ENCODE peak calls at places on chromosomes 11 and 22, in seven cellular contexts. One of them, this sample, is unnamed.

GRCh38 chr11:46422588-46422987 is 31.0 kb upstream of the CHRM4 start:
- DNase-seq in naive thymus-derived CD8-positive, alpha-beta T cell: no peak
- DNase-seq in tibial nerve: no peak
- DNase-seq in colonic mucosa: no peak
- DNase-seq in Calu3: no peak
- DNase-seq in kidney glomerular epithelial cell: no peak
- DNase-seq in stimulated activated CD4-positive, alpha-beta T cell treated with anti-CD3 and anti-CD28 coated beads, Interleukin-1b, Interleukin-23, amount 100 ng/mL, for 24 hours: no peak
- DNase-seq in this sample: no peak

GRCh38 chr22:38163844-38164577 is 17.6 kb downstream of the PLA2G6 start:
- DNase-seq in naive thymus-derived CD8-positive, alpha-beta T cell: no peak
- DNase-seq in tibial nerve: no peak
- DNase-seq in colonic mucosa: no peak
- DNase-seq in Calu3: peak; percentile 67
- DNase-seq in kidney glomerular epithelial cell: peak; percentile 67
- DNase-seq in stimulated activated CD4-positive, alpha-beta T cell treated with anti-CD3 and anti-CD28 coated beads, Interleukin-1b, Interleukin-23, amount 100 ng/mL, for 24 hours: no peak
- DNase-seq in this sample: no peak

GRCh38 chr11:64655901-64656601 is 65.0 kb downstream of the SLC22A12 start:
- DNase-seq in naive thymus-derived CD8-positive, alpha-beta T cell: no peak
- DNase-seq in tibial nerve: no peak
- DNase-seq in colonic mucosa: no peak
- DNase-seq in Calu3: no peak
- DNase-seq in kidney glomerular epithelial cell: no peak
- DNase-seq in stimulated activated CD4-positive, alpha-beta T cell treated with anti-CD3 and anti-CD28 coated beads, Interleukin-1b, Interleukin-23, amount 100 ng/mL, for 24 hours: no peak
- DNase-seq in this sample: peak; percentile 66

GRCh38 chr22:27668828-27669797 is 132.4 kb downstream of the MN1 start:
- DNase-seq in naive thymus-derived CD8-positive, alpha-beta T cell: no peak
- DNase-seq in tibial nerve: no peak
- DNase-seq in colonic mucosa: peak; percentile 38
- DNase-seq in Calu3: peak; percentile 86
- DNase-seq in kidney glomerular epithelial cell: no peak
- DNase-seq in stimulated activated CD4-positive, alpha-beta T cell treated with anti-CD3 and anti-CD28 coated beads, Interleukin-1b, Interleukin-23, amount 100 ng/mL, for 24 hours: no peak
- DNase-seq in this sample: no peak

GRCh38 chr22:26484360-26484706 is 656 bp downstream of the SRRD start:
- DNase-seq in naive thymus-derived CD8-positive, alpha-beta T cell: no peak
- DNase-seq in tibial nerve: no peak
- DNase-seq in colonic mucosa: no peak
- DNase-seq in Calu3: no peak
- DNase-seq in kidney glomerular epithelial cell: no peak
- DNase-seq in stimulated activated CD4-positive, alpha-beta T cell treated with anti-CD3 and anti-CD28 coated beads, Interleukin-1b, Interleukin-23, amount 100 ng/mL, for 24 hours: no peak
- DNase-seq in this sample: no peak

GRCh38 chr22:23168381-23169031 is 11.8 kb upstream of the BCR start:
- DNase-seq in naive thymus-derived CD8-positive, alpha-beta T cell: no peak
- DNase-seq in tibial nerve: no peak
- DNase-seq in colonic mucosa: no peak
- DNase-seq in Calu3: no peak
- DNase-seq in kidney glomerular epithelial cell: no peak
- DNase-seq in stimulated activated CD4-positive, alpha-beta T cell treated with anti-CD3 and anti-CD28 coated beads, Interleukin-1b, Interleukin-23, amount 100 ng/mL, for 24 hours: no peak
- DNase-seq in this sample: no peak

GRCh38 chr11:118401880-118402590 is 629 bp downstream of the ATP5MG start:
- DNase-seq in naive thymus-derived CD8-positive, alpha-beta T cell: no peak
- DNase-seq in tibial nerve: no peak
- DNase-seq in colonic mucosa: no peak
- DNase-seq in Calu3: no peak
- DNase-seq in kidney glomerular epithelial cell: peak; percentile 61
- DNase-seq in stimulated activated CD4-positive, alpha-beta T cell treated with anti-CD3 and anti-CD28 coated beads, Interleukin-1b, Interleukin-23, amount 100 ng/mL, for 24 hours: no peak
- DNase-seq in this sample: peak; percentile 91

GRCh38 chr22:27541831-27542230 is 259.7 kb downstream of the MN1 start:
- DNase-seq in naive thymus-derived CD8-positive, alpha-beta T cell: no peak
- DNase-seq in tibial nerve: no peak
- DNase-seq in colonic mucosa: no peak
- DNase-seq in Calu3: no peak
- DNase-seq in kidney glomerular epithelial cell: no peak
- DNase-seq in stimulated activated CD4-positive, alpha-beta T cell treated with anti-CD3 and anti-CD28 coated beads, Interleukin-1b, Interleukin-23, amount 100 ng/mL, for 24 hours: no peak
- DNase-seq in this sample: no peak

GRCh38 chr11:11143849-11144248 is 209.2 kb downstream of the CSNK2A3 start:
- DNase-seq in naive thymus-derived CD8-positive, alpha-beta T cell: no peak
- DNase-seq in tibial nerve: no peak
- DNase-seq in colonic mucosa: no peak
- DNase-seq in Calu3: no peak
- DNase-seq in kidney glomerular epithelial cell: no peak
- DNase-seq in stimulated activated CD4-positive, alpha-beta T cell treated with anti-CD3 and anti-CD28 coated beads, Interleukin-1b, Interleukin-23, amount 100 ng/mL, for 24 hours: no peak
- DNase-seq in this sample: no peak

GRCh38 chr11:120462825-120463224 is 48.7 kb upstream of the GRIK4 start:
- DNase-seq in naive thymus-derived CD8-positive, alpha-beta T cell: no peak
- DNase-seq in tibial nerve: no peak
- DNase-seq in colonic mucosa: no peak
- DNase-seq in Calu3: no peak
- DNase-seq in kidney glomerular epithelial cell: no peak
- DNase-seq in stimulated activated CD4-positive, alpha-beta T cell treated with anti-CD3 and anti-CD28 coated beads, Interleukin-1b, Interleukin-23, amount 100 ng/mL, for 24 hours: no peak
- DNase-seq in this sample: peak; percentile 17